ENCODE peak calls at places on chromosomes 6 and 20, in six cellular contexts. One of them, this sample, is unnamed.

GRCh38 chr20:57619053-57619831 is 984 bp downstream of the ZBP1 start:
- DNase-seq in activated naive CD4-positive, alpha-beta T cell treated with anti-CD3 and anti-CD28 coated beads for 36 hours: peak
- DNase-seq in AG04449: no peak
- DNase-seq in hepatocyte: no peak
- DNase-seq in heart right ventricle: no peak
- DNase-seq in heart left ventricle: peak
- DNase-seq in this sample: peak

GRCh38 chr20:32518593-32519366 is 66.4 kb downstream of the NOL4L start:
- DNase-seq in activated naive CD4-positive, alpha-beta T cell treated with anti-CD3 and anti-CD28 coated beads for 36 hours: no peak
- DNase-seq in AG04449: no peak
- DNase-seq in hepatocyte: no peak
- DNase-seq in heart right ventricle: no peak
- DNase-seq in heart left ventricle: no peak
- DNase-seq in this sample: no peak

GRCh38 chr6:4059115-4059777 is 19.7 kb downstream of the FAM217A start:
- DNase-seq in activated naive CD4-positive, alpha-beta T cell treated with anti-CD3 and anti-CD28 coated beads for 36 hours: peak
- DNase-seq in AG04449: peak
- DNase-seq in hepatocyte: peak
- DNase-seq in heart right ventricle: no peak
- DNase-seq in heart left ventricle: no peak
- DNase-seq in this sample: no peak

GRCh38 chr20:37081717-37082289 is 14.0 kb downstream of the RBL1 start:
- DNase-seq in activated naive CD4-positive, alpha-beta T cell treated with anti-CD3 and anti-CD28 coated beads for 36 hours: peak
- DNase-seq in AG04449: no peak
- DNase-seq in hepatocyte: no peak
- DNase-seq in heart right ventricle: no peak
- DNase-seq in heart left ventricle: no peak
- DNase-seq in this sample: no peak

GRCh38 chr20:57040924-57041323 is 225.5 kb downstream of the BMP7 start:
- DNase-seq in activated naive CD4-positive, alpha-beta T cell treated with anti-CD3 and anti-CD28 coated beads for 36 hours: no peak
- DNase-seq in AG04449: no peak
- DNase-seq in hepatocyte: peak
- DNase-seq in heart right ventricle: no peak
- DNase-seq in heart left ventricle: no peak
- DNase-seq in this sample: no peak

GRCh38 chr6:76940186-76940585 is 523.1 kb downstream of the HTR1B start:
- DNase-seq in activated naive CD4-positive, alpha-beta T cell treated with anti-CD3 and anti-CD28 coated beads for 36 hours: no peak
- DNase-seq in AG04449: no peak
- DNase-seq in hepatocyte: no peak
- DNase-seq in heart right ventricle: no peak
- DNase-seq in heart left ventricle: no peak
- DNase-seq in this sample: no peak

GRCh38 chr6:13470240-13471140 is 16.9 kb downstream of the GFOD1 start:
- DNase-seq in activated naive CD4-positive, alpha-beta T cell treated with anti-CD3 and anti-CD28 coated beads for 36 hours: no peak
- DNase-seq in AG04449: no peak
- DNase-seq in hepatocyte: no peak
- DNase-seq in heart right ventricle: no peak
- DNase-seq in heart left ventricle: no peak
- DNase-seq in this sample: no peak

GRCh38 chr20:19889011-19889953 is 127.9 kb upstream of the NAA20 start:
- DNase-seq in activated naive CD4-positive, alpha-beta T cell treated with anti-CD3 and anti-CD28 coated beads for 36 hours: no peak
- DNase-seq in AG04449: no peak
- DNase-seq in hepatocyte: peak
- DNase-seq in heart right ventricle: peak
- DNase-seq in heart left ventricle: peak
- DNase-seq in this sample: no peak

GRCh38 chr6:109372070-109372585 is 10.1 kb downstream of the CD164 start:
- DNase-seq in activated naive CD4-positive, alpha-beta T cell treated with anti-CD3 and anti-CD28 coated beads for 36 hours: no peak
- DNase-seq in AG04449: no peak
- DNase-seq in hepatocyte: no peak
- DNase-seq in heart right ventricle: no peak
- DNase-seq in heart left ventricle: no peak
- DNase-seq in this sample: no peak

GRCh38 chr6:154071236-154071635 is 32.2 kb downstream of the OPRM1 start:
- DNase-seq in activated naive CD4-positive, alpha-beta T cell treated with anti-CD3 and anti-CD28 coated beads for 36 hours: no peak
- DNase-seq in AG04449: no peak
- DNase-seq in hepatocyte: no peak
- DNase-seq in heart right ventricle: no peak
- DNase-seq in heart left ventricle: no peak
- DNase-seq in this sample: no peak